ENCODE peak calls at places on chromosomes 6 and 20, in four cellular contexts. One of them, this sample, is unnamed. For H3K4me1, the result is how much of the 10 kb centered on the place peaks cover.

GRCh38 chr6:88072462-88072861 is 24.8 kb downstream of the SPACA1 start:
- DNase-seq in CD4-positive, CD25-positive, alpha-beta regulatory T cell: no peak
- DNase-seq in pancreas: no peak
- DNase-seq in neuronal stem cell: no peak
- DNase-seq in this sample: no peak

GRCh38 chr6:16321826-16322225 is 83.4 kb downstream of the GMPR start:
- DNase-seq in neuronal stem cell: no peak
- DNase-seq in CD4-positive, CD25-positive, alpha-beta regulatory T cell: no peak
- DNase-seq in pancreas: no peak
- DNase-seq in this sample: no peak

GRCh38 chr6:14832427-14832826 is 413.4 kb upstream of the JARID2 start:
- DNase-seq in pancreas: no peak
- DNase-seq in neuronal stem cell: no peak
- DNase-seq in CD4-positive, CD25-positive, alpha-beta regulatory T cell: no peak
- DNase-seq in this sample: no peak

GRCh38 chr6:6542357-6542756 is 46.2 kb upstream of the LY86 start:
- DNase-seq in pancreas: no peak
- DNase-seq in neuronal stem cell: no peak
- DNase-seq in CD4-positive, CD25-positive, alpha-beta regulatory T cell: no peak
- DNase-seq in this sample: no peak

GRCh38 chr6:136967874-136968752 is 46.0 kb downstream of the SLC35D3 start:
- DNase-seq in neuronal stem cell: peak
- DNase-seq in CD4-positive, CD25-positive, alpha-beta regulatory T cell: peak
- DNase-seq in pancreas: peak
- DNase-seq in this sample: peak

GRCh38 chr20:60483371-60483770 is 525.1 kb downstream of the CDH26 start:
- DNase-seq in neuronal stem cell: no peak
- DNase-seq in CD4-positive, CD25-positive, alpha-beta regulatory T cell: no peak
- DNase-seq in pancreas: no peak
- DNase-seq in this sample: no peak

GRCh38 chr20:49614338-49615050 is 46.6 kb upstream of the PTGIS start:
- DNase-seq in pancreas: no peak
- DNase-seq in CD4-positive, CD25-positive, alpha-beta regulatory T cell: no peak
- DNase-seq in neuronal stem cell: no peak
- DNase-seq in this sample: no peak

GRCh38 chr6:11232177-11232967 is at the start of gene NEDD9:
- DNase-seq in pancreas: peak
- DNase-seq in neuronal stem cell: peak
- DNase-seq in CD4-positive, CD25-positive, alpha-beta regulatory T cell: peak
- DNase-seq in this sample: peak

GRCh38 chr6:84522135-84522535 is 242.3 kb downstream of the TBX18 start:
- DNase-seq in neuronal stem cell: no peak
- DNase-seq in pancreas: no peak
- DNase-seq in CD4-positive, CD25-positive, alpha-beta regulatory T cell: no peak
- DNase-seq in this sample: no peak

DNA sequence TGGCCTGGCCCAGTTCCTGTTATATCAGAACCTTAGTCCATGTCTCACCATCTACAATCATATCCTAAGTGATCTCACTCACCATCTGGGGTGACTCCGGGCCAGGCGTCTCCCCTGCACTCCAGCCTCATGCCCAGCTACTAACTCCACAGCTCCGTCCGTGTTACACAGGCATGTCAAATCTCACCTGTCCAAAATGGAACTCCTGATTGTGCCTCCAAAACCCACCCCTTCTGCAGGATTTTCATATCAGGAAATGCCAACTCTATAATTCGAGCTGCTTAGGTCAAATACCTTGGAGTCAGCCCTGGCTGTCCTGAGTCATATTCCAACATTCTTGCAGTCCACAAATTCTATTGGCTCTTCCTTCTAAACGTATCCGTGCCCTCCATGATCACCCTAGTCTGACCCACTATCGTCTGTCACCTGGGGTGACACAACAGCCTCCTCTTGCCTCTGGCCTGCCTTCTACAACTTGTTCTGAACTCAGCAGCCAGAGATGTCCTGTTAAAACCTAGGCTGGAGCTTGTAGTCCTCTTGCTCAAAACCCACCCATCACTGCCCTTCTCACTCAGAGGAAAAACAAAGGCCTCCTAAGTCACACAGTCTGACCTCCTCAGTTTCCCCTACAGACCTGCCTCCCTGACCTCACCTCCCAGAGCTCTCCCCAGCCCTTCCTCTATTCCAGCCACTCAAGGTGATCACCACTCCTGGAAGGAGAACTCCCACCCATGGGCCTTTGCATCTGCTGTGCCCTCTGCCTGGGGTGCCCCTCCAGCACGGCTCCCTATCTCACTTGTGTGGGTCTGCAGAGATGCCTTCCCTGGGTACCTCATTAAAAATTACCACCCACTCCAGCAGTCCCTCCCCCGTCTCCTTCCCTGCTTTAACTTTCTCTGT is 85.3 kb upstream of the SIRPA start:
- DNase-seq in pancreas: no peak
- DNase-seq in CD4-positive, CD25-positive, alpha-beta regulatory T cell: no peak
- DNase-seq in neuronal stem cell: no peak
- DNase-seq in this sample: no peak
- H3K4me1 ChIP-seq in pancreas: under half
- H3K4me1 ChIP-seq in CD4-positive, CD25-positive, alpha-beta regulatory T cell: under half
- H3K4me1 ChIP-seq in neuronal stem cell: under half
- H3K4me1 ChIP-seq in this sample: under half

DNA sequence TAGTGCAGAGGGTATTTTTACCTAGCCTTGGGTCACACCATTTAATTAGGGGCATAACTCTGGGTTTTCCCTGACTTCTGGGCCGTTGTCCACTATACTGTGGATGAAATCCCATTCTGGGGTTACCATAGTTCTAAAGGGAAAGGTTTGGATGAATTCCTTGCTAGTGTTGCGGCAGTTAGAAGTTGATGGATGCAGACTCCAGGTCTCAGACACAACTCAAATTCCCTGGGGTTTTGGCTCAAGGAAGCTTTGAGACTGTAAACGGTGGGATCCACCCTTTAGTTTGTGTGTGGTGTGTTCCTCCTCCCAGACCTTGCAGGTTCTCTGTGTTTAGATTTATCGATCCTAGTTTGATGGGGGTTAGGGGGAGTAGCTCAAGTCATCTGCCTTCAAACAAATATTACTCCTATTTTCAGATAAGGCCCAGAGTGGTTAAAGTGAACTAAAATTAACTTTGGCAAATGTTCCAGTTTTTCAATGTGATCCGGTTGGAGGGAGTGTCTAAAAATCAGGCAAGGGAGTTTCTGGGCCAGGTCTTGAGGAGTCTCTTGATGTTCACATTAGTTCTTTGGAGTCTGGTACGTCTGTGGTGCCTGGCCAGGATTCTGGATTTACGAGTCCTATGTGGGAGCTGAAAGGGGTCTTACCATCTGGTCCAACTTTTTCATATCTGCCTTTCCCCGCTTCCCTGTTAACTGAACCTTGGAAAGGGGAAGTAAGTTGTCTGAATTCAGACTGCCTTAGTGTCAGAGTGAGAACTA is 1.5 kb downstream of the RALY start:
- DNase-seq in CD4-positive, CD25-positive, alpha-beta regulatory T cell: no peak
- DNase-seq in pancreas: no peak
- DNase-seq in neuronal stem cell: no peak
- DNase-seq in this sample: peak
- H3K27ac ChIP-seq in CD4-positive, CD25-positive, alpha-beta regulatory T cell: no peak
- H3K27ac ChIP-seq in pancreas: peak
- H3K27ac ChIP-seq in neuronal stem cell: no peak
- H3K27ac ChIP-seq in this sample: peak

GRCh38 chr20:1306316-1307135 is 22.4 kb downstream of the SDCBP2 start:
- DNase-seq in pancreas: no peak
- DNase-seq in neuronal stem cell: no peak
- DNase-seq in CD4-positive, CD25-positive, alpha-beta regulatory T cell: no peak
- DNase-seq in this sample: no peak
- H3K4me1 ChIP-seq in pancreas: under half
- H3K4me1 ChIP-seq in neuronal stem cell: under half
- H3K4me1 ChIP-seq in CD4-positive, CD25-positive, alpha-beta regulatory T cell: under half
- H3K4me1 ChIP-seq in this sample: under half

GRCh38 chr20:51563141-51563596 is 20.6 kb upstream of the NFATC2 start:
- DNase-seq in CD4-positive, CD25-positive, alpha-beta regulatory T cell: no peak
- DNase-seq in neuronal stem cell: no peak
- DNase-seq in pancreas: peak
- DNase-seq in this sample: no peak
- H3K27ac ChIP-seq in CD4-positive, CD25-positive, alpha-beta regulatory T cell: no peak
- H3K27ac ChIP-seq in neuronal stem cell: no peak
- H3K27ac ChIP-seq in pancreas: no peak
- H3K27ac ChIP-seq in this sample: peak

DNA sequence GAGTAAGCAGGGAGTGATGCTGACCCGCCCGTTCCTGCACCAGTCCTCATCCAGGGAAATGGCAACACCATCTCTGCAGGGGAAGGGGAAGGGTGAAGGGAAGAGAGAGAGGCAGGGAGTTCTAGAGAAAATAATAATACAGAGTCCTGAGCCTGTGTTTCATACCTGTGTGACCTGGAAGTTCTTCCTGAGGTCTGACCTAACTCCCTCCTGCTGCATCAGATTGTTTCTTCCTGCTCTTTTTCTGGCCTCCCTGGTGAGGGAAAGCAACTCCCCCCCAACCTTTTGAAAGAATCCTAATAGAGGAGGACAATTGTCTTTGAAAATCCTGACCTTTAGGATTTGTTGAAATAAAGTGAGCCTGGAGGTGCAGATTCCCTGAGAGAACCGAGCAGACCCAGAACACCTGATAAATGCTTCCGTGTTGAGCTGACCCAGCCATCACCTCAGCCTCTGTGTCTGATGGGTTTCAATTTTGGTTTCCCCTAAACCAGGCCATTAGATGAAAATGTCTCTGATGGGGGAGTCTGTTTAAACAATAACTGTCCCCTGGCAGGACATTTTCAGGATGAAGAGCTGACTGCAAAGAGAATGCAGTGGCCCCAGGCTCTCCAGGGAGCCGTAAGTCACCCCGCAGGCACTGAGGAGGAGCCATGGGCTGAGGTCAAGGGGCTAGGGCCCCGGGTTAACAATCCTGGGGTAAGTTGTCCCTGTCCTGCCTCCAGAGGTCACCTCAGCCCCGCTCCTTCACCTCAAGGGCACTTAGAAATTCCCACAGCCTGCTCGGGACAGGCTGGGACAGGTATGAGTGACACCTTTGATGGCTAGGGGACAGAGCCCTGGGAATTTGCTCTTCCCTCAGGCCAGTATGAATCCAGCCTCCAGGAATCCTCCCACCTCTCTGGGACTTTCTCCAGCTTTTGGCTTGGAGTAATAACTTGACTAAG is 3.2 kb upstream of the GRM4 start:
- DNase-seq in pancreas: no peak
- DNase-seq in CD4-positive, CD25-positive, alpha-beta regulatory T cell: no peak
- DNase-seq in neuronal stem cell: no peak
- DNase-seq in this sample: no peak
- H3K4me1 ChIP-seq in pancreas: under half
- H3K4me1 ChIP-seq in CD4-positive, CD25-positive, alpha-beta regulatory T cell: under half
- H3K4me1 ChIP-seq in neuronal stem cell: under half
- H3K4me1 ChIP-seq in this sample: under half

GRCh38 chr6:21050930-21051329 is 516.7 kb downstream of the CDKAL1 start:
- DNase-seq in CD4-positive, CD25-positive, alpha-beta regulatory T cell: no peak
- DNase-seq in neuronal stem cell: no peak
- DNase-seq in pancreas: no peak
- DNase-seq in this sample: no peak

GRCh38 chr6:21049572-21049971 is 515.3 kb downstream of the CDKAL1 start:
- DNase-seq in pancreas: no peak
- DNase-seq in CD4-positive, CD25-positive, alpha-beta regulatory T cell: no peak
- DNase-seq in neuronal stem cell: no peak
- DNase-seq in this sample: no peak

GRCh38 chr6:21048047-21048446 is 513.8 kb downstream of the CDKAL1 start:
- DNase-seq in CD4-positive, CD25-positive, alpha-beta regulatory T cell: no peak
- DNase-seq in pancreas: no peak
- DNase-seq in neuronal stem cell: no peak
- DNase-seq in this sample: no peak

GRCh38 chr6:21046276-21046675 is 512.0 kb downstream of the CDKAL1 start:
- DNase-seq in pancreas: no peak
- DNase-seq in neuronal stem cell: no peak
- DNase-seq in CD4-positive, CD25-positive, alpha-beta regulatory T cell: no peak
- DNase-seq in this sample: no peak

GRCh38 chr6:21045135-21045616 is 510.9 kb downstream of the CDKAL1 start:
- DNase-seq in pancreas: no peak
- DNase-seq in CD4-positive, CD25-positive, alpha-beta regulatory T cell: no peak
- DNase-seq in neuronal stem cell: no peak
- DNase-seq in this sample: no peak
- H3K27ac ChIP-seq in pancreas: no peak
- H3K27ac ChIP-seq in CD4-positive, CD25-positive, alpha-beta regulatory T cell: no peak
- H3K27ac ChIP-seq in neuronal stem cell: no peak
- H3K27ac ChIP-seq in this sample: no peak

GRCh38 chr20:62372042-62372993 is 5.2 kb upstream of the LAMA5 start:
- DNase-seq in neuronal stem cell: no peak
- DNase-seq in pancreas: no peak
- DNase-seq in CD4-positive, CD25-positive, alpha-beta regulatory T cell: no peak
- DNase-seq in this sample: no peak
- H3K4me1 ChIP-seq in neuronal stem cell: under half
- H3K4me1 ChIP-seq in pancreas: under half
- H3K4me1 ChIP-seq in CD4-positive, CD25-positive, alpha-beta regulatory T cell: under half
- H3K4me1 ChIP-seq in this sample: half or more

GRCh38 chr6:143539723-143540122 is 28.2 kb upstream of the FUCA2 start:
- DNase-seq in neuronal stem cell: no peak
- DNase-seq in pancreas: no peak
- DNase-seq in CD4-positive, CD25-positive, alpha-beta regulatory T cell: peak
- DNase-seq in this sample: no peak
- H3K27ac ChIP-seq in neuronal stem cell: no peak
- H3K27ac ChIP-seq in pancreas: no peak
- H3K27ac ChIP-seq in CD4-positive, CD25-positive, alpha-beta regulatory T cell: peak
- H3K27ac ChIP-seq in this sample: no peak